ENCODE peak calls at places on chromosomes 5 and 9, in six cellular contexts. B is A549, N is HepG2, G is endothelial cell of umbilical vein, U is GM12878, X is K562. L is an unnamed sample.

GRCh38 chr9:134536101-134536900 is 105.3 kb upstream of the COL5A1 start:
- DNase-seq in B (no peak), N (no peak), G (no peak), U (no peak), X (no peak), L (no peak)

GRCh38 chr5:81245871-81246235 is 12.7 kb downstream of the CKMT2 start:
- DNase-seq in B (no peak), N (no peak), G (no peak), U (no peak), X (no peak), L (no peak)

GRCh38 chr9:96651626-96652025 is 3.5 kb downstream of the PRXL2C start:
- DNase-seq in B (peak; percentile 39), N (no peak), G (peak; percentile 31), U (no peak), X (no peak), L (peak; percentile 32)

GRCh38 chr9:137077758-137078693 is 709 bp downstream of the UAP1L1 start:
- DNase-seq in B (no peak), N (no peak), G (peak; percentile 12), U (no peak), X (no peak), L (no peak)

GRCh38 chr9:126893079-126893478 is 21.5 kb upstream of the RALGPS1 start:
- DNase-seq in B (no peak), N (peak; percentile 25), G (no peak), U (no peak), X (peak; percentile 36), L (peak; percentile 23)

GRCh38 chr9:71793386-71794105 is 25.2 kb upstream of the CEMIP2 start:
- DNase-seq in B (peak; percentile 67), N (peak; percentile 76), G (no peak), U (no peak), X (no peak), L (no peak)

GRCh38 chr5:73540192-73540591 is 25.2 kb downstream of the ANKRA2 start:
- DNase-seq in B (peak; percentile 35), N (peak; percentile 50), G (peak; percentile 38), U (no peak), X (peak; percentile 12), L (no peak)

GRCh38 chr5:180135967-180136641 is 64.5 kb upstream of the RNF130 start:
- DNase-seq in B (no peak), N (no peak), G (no peak), U (no peak), X (no peak), L (no peak)

GRCh38 chr5:132074772-132075718 is 1.5 kb downstream of the CSF2 start:
- DNase-seq in B (peak; percentile 14), N (no peak), G (no peak), U (no peak), X (peak; percentile 63), L (no peak)

GRCh38 chr5:6732634-6733410 is 19.6 kb downstream of the TENT4A start:
- DNase-seq in B (no peak), N (no peak), G (peak; percentile 87), U (no peak), X (no peak), L (no peak)

GRCh38 chr5:178360231-178360925 is 127.8 kb upstream of the PHYKPL start:
- DNase-seq in B (no peak), N (no peak), G (no peak), U (no peak), X (no peak), L (no peak)

GRCh38 chr5:35904443-35905132 is 33.8 kb downstream of the CAPSL start:
- DNase-seq in B (no peak), N (no peak), G (no peak), U (peak; percentile 55), X (no peak), L (no peak)

GRCh38 chr9:121881920-121882500 is 211.1 kb downstream of the TTLL11 start:
- DNase-seq in B (no peak), N (no peak), G (no peak), U (no peak), X (no peak), L (no peak)

GRCh38 chr5:94057217-94057616 is 315.8 kb upstream of the POU5F2 start:
- DNase-seq in B (no peak), N (peak; percentile 42), G (no peak), U (no peak), X (no peak), L (no peak)

GRCh38 chr9:133023117-133023890 is 7.5 kb upstream of the GTF3C5 start:
- DNase-seq in B (peak; percentile 22), N (no peak), G (no peak), U (peak; percentile 23), X (no peak), L (peak; percentile 61)

GRCh38 chr5:36701085-36701691 is 94.8 kb downstream of the SLC1A3 start:
- DNase-seq in B (no peak), N (no peak), G (no peak), U (peak; percentile 55), X (no peak), L (no peak)

GRCh38 chr9:119273325-119273904 is 95.8 kb downstream of the BRINP1 start:
- DNase-seq in B (no peak), N (no peak), G (no peak), U (no peak), X (no peak), L (no peak)

GRCh38 chr5:138542120-138542955 is 698 bp downstream of the ETF1 start:
- DNase-seq in B (no peak), N (no peak), G (peak; percentile 28), U (no peak), X (no peak), L (peak; percentile 43)

GRCh38 chr5:179275941-179276837 is 69.1 kb downstream of the ADAMTS2 start:
- DNase-seq in B (no peak), N (peak; percentile 26), G (no peak), U (no peak), X (peak; percentile 46), L (peak; percentile 38)

GRCh38 chr5:148957591-148958202 is 105.2 kb downstream of the SH3TC2 start:
- DNase-seq in B (peak; percentile 30), N (peak; percentile 14), G (peak; percentile 66), U (no peak), X (peak; percentile 59), L (peak; percentile 75)

GRCh38 chr9:115069302-115069701 is 48.7 kb downstream of the TNC start:
- DNase-seq in B (no peak), N (no peak), G (no peak), U (no peak), X (no peak), L (no peak)

GRCh38 chr9:13388157-13388556 is 108.7 kb upstream of the MPDZ start:
- DNase-seq in B (no peak), N (no peak), G (no peak), U (no peak), X (no peak), L (no peak)

GRCh38 chr5:178836628-178837027 is 23.1 kb upstream of the ZNF354B start:
- DNase-seq in B (no peak), N (no peak), G (no peak), U (no peak), X (no peak), L (no peak)

DNA sequence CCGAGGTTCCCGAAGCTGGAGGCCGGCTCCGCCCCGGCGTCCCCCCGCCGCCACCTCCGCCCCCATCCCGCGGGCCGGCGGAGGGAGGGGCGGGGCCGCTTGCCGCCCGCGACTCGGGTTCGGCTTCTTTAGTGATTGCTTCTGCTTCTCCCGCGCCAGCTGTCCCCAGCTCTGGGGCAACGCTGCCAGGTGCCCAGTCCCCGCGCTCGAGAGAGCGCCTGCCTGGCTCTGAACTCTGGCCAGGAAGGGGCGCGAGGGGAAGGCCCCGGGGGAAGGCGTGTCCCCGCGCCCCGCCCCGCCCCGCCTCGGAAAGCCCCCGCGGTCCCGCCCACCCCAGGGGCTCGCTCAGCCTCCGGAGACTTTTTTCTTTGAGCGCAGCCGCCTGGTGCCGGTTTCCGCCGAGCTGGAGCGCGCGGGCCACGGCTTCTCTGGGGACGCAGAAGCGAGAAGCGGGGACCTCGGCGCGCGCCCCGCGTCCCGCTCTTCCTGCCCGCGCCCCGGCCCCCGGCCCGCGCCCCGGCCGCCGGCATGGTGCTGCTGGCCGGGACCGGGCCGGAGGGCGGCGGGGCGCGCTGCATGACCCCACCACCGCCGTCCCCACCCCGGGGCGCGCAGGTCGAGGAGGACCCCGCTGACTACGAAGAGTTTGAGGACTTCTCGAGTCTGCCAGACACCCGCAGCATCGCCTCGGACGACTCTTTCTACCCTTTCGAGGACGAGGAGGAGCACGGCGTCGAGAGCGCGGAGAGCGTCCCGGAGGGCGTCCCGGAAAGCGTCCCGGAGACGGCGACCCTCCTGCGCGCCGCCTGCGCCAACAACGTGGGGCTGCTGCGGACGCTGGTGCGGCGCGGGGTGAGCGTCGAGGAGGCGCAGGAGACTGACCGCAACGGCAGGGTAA is at the start of gene ANKRD33B:
- DNase-seq in B (peak; percentile 77), N (peak; percentile 9), G (peak; percentile 72), U (no peak), X (peak; percentile 80), L (peak; percentile 89)
- TF ChIP-seq MYC in B (no peak), N (no peak), G (no peak), U (no peak), X (no peak), L (no peak)

GRCh38 chr5:140107312-140108092 is 6.4 kb upstream of the PURA start:
- DNase-seq in B (peak; percentile 95), N (peak; percentile 80), G (peak; percentile 94), U (peak; percentile 68), X (peak; percentile 96), L (peak; percentile 96)
- TF ChIP-seq CTCF in B (peak; percentile 12), N (peak; percentile 59), G (no peak), U (peak; percentile 27), X (peak; percentile 38), L (no peak)

DNA sequence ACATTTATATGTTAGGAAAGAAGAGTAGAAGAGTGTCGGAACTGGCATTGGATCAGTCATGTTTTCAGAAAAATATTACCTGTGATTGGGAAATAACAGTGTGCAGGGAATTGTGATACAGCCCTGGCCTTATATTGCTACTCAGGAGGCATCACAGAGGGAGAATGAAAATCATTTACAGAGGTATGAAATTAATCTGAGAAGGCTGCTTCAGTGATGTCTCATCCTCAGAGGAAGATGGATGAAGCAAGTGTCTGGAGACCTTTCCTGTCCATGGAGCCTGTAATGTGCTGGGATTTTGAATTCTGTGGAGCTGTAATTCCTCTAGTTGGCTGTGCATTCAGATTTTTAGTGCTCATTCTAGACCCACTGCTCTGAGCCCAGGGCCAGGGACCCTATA is 3.8 kb downstream of the ACTBL2 start:
- DNase-seq in B (no peak), N (no peak), G (no peak), U (no peak), X (no peak), L (no peak)
- TF ChIP-seq MYC in B (no peak), N (no peak), G (no peak), U (no peak), X (no peak), L (no peak)

DNA sequence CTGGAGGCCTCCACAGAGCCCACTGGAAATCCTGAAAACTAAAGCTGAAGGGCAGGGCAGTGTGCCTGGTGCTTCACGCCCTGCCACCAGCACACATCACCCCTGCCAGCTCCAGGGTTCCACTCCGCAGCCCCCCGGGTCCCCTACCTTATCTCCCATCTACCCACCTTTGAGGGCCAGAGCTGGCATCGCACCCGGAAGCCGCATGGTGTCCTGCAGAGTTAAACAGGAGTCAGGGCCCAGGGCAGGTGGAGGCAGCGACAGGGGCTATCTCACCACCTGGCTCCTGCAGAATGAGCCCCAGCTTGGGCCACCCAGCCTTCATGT is 18.8 kb downstream of the PDGFRB start:
- DNase-seq in B (no peak), N (no peak), G (no peak), U (no peak), X (no peak), L (no peak)
- TF ChIP-seq CTCF in B (no peak), N (no peak), G (no peak), U (no peak), X (no peak), L (no peak)

L was measured in NB4.